ENCODE peak calls at places on chromosomes 3 and 15, in six cellular contexts. X, S, U, E, Q and R are unnamed samples.
A peak's percentile ranks its signal among the peaks of the same experiment; 100 is the strongest.

GRCh38 chr3:13194285-13195209 is 121.3 kb upstream of the IQSEC1 start:
- DNase-seq in E (peak; percentile 77), S (no peak), X (no peak), U (no peak), Q (no peak), R (no peak)

GRCh38 chr15:66849746-66850077 is 147.7 kb downstream of the SMAD6 start:
- DNase-seq in E (no peak), U (no peak), S (no peak), X (no peak), Q (no peak), R (no peak)

GRCh38 chr15:100889359-100890058 is 9.9 kb downstream of the ALDH1A3 start:
- DNase-seq in U (no peak), X (no peak), S (no peak), E (no peak), Q (no peak), R (no peak)

GRCh38 chr3:148584438-148584837 is 113.3 kb upstream of the AGTR1 start:
- DNase-seq in S (no peak), Q (no peak), X (no peak), E (no peak), U (no peak), R (no peak)

GRCh38 chr3:64345351-64345750 is 120.1 kb upstream of the PRICKLE2 start:
- DNase-seq in Q (no peak), S (no peak), X (no peak), E (no peak), U (no peak), R (no peak)

GRCh38 chr3:79515072-79515471 is 252.7 kb downstream of the ROBO1 start:
- DNase-seq in E (no peak), X (no peak), U (no peak), S (no peak), Q (no peak), R (no peak)

GRCh38 chr15:38189651-38190280 is 62.9 kb upstream of the SPRED1 start:
- DNase-seq in S (no peak), Q (no peak), E (no peak), U (no peak), X (no peak), R (no peak)

GRCh38 chr15:39741258-39741657 is 41.4 kb downstream of the FSIP1 start:
- DNase-seq in E (no peak), Q (no peak), U (no peak), X (no peak), S (no peak), R (no peak)

GRCh38 chr3:127789051-127789450 is 33.3 kb downstream of the MGLL start:
- DNase-seq in S (no peak), E (no peak), X (no peak), Q (no peak), U (no peak), R (no peak)

GRCh38 chr3:11364181-11364580 is 92.0 kb downstream of the ATG7 start:
- DNase-seq in X (no peak), Q (no peak), S (no peak), U (no peak), E (no peak), R (no peak)

GRCh38 chr3:52356126-52356525 is 40.0 kb downstream of the DNAH1 start:
- DNase-seq in Q (no peak), X (no peak), U (no peak), E (no peak), S (no peak), R (no peak)

GRCh38 chr15:63243101-63243500 is 34.3 kb upstream of the APH1B start:
- DNase-seq in Q (no peak), S (no peak), X (no peak), U (no peak), E (no peak), R (no peak)

GRCh38 chr3:45583021-45583851 is 11.3 kb upstream of the LIMD1 start:
- DNase-seq in X (no peak), U (no peak), S (no peak), Q (no peak), E (peak; percentile 68), R (no peak)

GRCh38 chr3:98979296-98979695 is 77.8 kb upstream of the DCBLD2 start:
- DNase-seq in E (no peak), X (no peak), U (no peak), Q (no peak), S (no peak), R (no peak)

GRCh38 chr3:184255291-184256039 is 5.9 kb downstream of the CAMK2N2 start:
- DNase-seq in S (no peak), Q (no peak), U (no peak), X (no peak), E (no peak), R (no peak)

GRCh38 chr3:126267169-126267975 is 87.0 kb upstream of the ALDH1L1 start:
- DNase-seq in X (peak; percentile 81), Q (peak; percentile 35), S (no peak), E (peak; percentile 88), U (no peak), R (peak; percentile 88)

GRCh38 chr15:85336870-85337269 is 43.5 kb upstream of the AKAP13 start:
- DNase-seq in X (no peak), U (no peak), Q (no peak), S (no peak), E (no peak), R (no peak)

GRCh38 chr3:106457278-106458210 is 588.7 kb upstream of the CBLB start:
- DNase-seq in E (no peak), Q (no peak), X (no peak), U (no peak), S (peak; percentile 61), R (no peak)

GRCh38 chr3:136196064-136196400 is at the start of gene MSL2:
- DNase-seq in U (no peak), Q (no peak), X (no peak), E (no peak), S (no peak), R (no peak)

GRCh38 chr15:52261498-52262242 is 33.9 kb downstream of the MYO5C start:
- DNase-seq in X (peak; percentile 70), Q (peak; percentile 26), U (no peak), E (no peak), S (peak; percentile 86), R (peak; percentile 87)

GRCh38 chr3:30232142-30232541 is 374.3 kb upstream of the TGFBR2 start:
- DNase-seq in E (no peak), U (no peak), Q (no peak), S (no peak), X (no peak), R (no peak)

GRCh38 chr3:30236011-30236410 is 370.4 kb upstream of the TGFBR2 start:
- DNase-seq in X (no peak), S (no peak), Q (no peak), E (no peak), U (no peak), R (no peak)

GRCh38 chr3:30231277-30232141 is 374.9 kb upstream of the TGFBR2 start:
- DNase-seq in U (no peak), E (no peak), S (no peak), Q (no peak), X (no peak), R (no peak)

GRCh38 chr3:30233924-30234666 is 372.3 kb upstream of the TGFBR2 start:
- DNase-seq in Q (no peak), X (no peak), U (no peak), E (no peak), S (no peak), R (no peak)

DNA sequence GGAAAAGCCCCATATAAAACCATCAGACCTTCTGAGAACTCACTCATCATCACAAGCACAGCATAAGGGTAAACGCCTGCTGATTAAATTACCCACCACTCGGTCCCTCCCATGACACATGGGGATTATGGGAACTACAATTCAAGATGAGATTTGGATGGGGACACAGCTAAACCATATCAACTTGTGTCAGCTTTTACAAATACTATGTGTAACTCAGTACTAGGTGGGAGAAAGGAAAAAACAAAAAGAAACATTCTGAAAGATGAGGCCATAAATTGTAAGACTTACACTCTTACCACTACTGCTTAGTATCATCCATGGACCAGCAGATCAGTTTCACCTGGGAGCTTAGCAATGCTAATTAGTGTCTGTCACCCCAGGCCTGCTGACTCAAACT is 373.9 kb upstream of the TGFBR2 start:
- DNase-seq in Q (no peak), E (no peak), S (no peak), X (no peak), U (no peak), R (no peak)
- TF ChIP-seq ZNF274 in Q (no peak), E (no peak), S (no peak), X (no peak), U (no peak), R (no peak)

GRCh38 chr3:72165808-72166207 is 380.9 kb upstream of the PROK2 start:
- DNase-seq in U (no peak), S (no peak), Q (no peak), E (no peak), X (no peak), R (no peak)

GRCh38 chr3:72165337-72165736 is 380.4 kb upstream of the PROK2 start:
- DNase-seq in U (no peak), Q (no peak), X (no peak), E (no peak), S (no peak), R (no peak)

GRCh38 chr3:72163809-72164634 is 379.1 kb upstream of the PROK2 start:
- DNase-seq in U (peak; percentile 69), Q (no peak), E (no peak), S (peak; percentile 96), X (no peak), R (no peak)

GRCh38 chr3:72162649-72163184 is 377.8 kb upstream of the PROK2 start:
- DNase-seq in X (no peak), U (no peak), Q (no peak), E (no peak), S (no peak), R (no peak)

GRCh38 chr3:72164635-72164978 is 379.7 kb upstream of the PROK2 start:
- DNase-seq in X (no peak), S (no peak), Q (no peak), U (no peak), E (no peak), R (no peak)
- H3K9ac ChIP-seq in X (no peak overlapping the region), S (peak overlapping the region; percentile 7), Q (no peak overlapping the region), U (no peak overlapping the region), E (no peak overlapping the region), R (no peak overlapping the region)

DNA sequence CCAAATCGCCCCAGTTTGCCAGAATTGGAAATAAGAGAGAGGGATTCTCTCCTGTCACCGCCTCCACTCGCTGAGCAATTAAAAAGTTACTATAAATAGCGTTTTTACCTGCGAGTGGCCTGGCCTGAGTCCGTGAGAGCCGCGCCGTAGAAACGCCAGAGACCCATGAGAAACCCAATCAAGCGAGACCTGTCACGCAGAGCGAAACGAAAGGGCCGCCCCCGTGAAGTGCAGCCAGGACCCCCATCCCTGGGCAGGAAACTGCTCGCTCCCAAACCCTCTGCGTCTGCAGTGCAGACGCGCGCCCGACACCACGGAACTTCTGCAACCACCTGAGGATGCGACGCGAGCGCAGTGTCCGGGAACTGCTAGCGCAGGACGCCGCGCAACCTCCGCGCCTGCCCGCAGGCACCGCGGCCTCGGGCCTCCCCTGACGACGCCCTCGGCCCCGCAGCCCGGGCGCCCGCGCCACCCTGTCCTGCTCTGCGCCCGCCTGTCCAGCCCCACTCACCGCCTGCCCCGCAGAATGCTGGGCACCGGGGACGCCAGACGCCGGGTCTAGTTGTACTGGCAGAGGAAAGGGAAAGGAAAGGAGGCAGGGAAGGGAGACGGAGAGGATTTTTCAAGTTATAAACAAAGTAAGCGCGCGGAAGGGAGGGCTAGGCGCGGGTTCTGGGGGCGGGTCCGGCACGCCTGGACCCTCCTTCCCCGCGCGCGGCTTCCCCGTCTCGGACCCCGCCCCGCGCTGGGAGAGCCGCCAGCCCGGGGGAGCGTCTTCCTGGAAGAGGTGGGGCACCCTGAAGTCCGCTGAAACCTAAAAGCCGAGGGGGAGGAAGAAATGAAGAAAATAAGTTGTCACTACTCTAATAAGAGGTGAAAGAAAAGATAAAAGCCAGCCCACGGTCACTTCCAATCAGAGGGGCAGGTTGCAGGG is at the start of gene PLSCR4:
- DNase-seq in E (no peak), S (no peak), U (peak; percentile 56), Q (peak; percentile 16), X (peak; percentile 65), R (no peak)
- TF ChIP-seq ZNF274 in E (peak; percentile 58), S (no peak), U (no peak), Q (no peak), X (no peak), R (no peak)

GRCh38 chr15:69855172-69855562 is 242.6 kb downstream of the TLE3 start:
- DNase-seq in Q (no peak), S (no peak), U (no peak), E (no peak), X (no peak), R (no peak)
- H3K9ac ChIP-seq in Q (no peak overlapping the region), S (no peak overlapping the region), U (no peak overlapping the region), E (no peak overlapping the region), X (no peak overlapping the region), R (no peak overlapping the region)